ENCODE peak calls at places on chromosomes 2 and 18, in four cellular contexts. Q, U, L and P are unnamed samples.

GRCh38 chr2:215218587-215219577 is 80.5 kb upstream of the ABCA12 start:
- DNase-seq in L (no peak), U (peak; percentile 13), Q (no peak), P (no peak)

GRCh38 chr2:201151127-201152074 is 31.5 kb upstream of the CASP10 start:
- DNase-seq in U (peak; percentile 94), Q (peak; percentile 89), L (peak; percentile 63), P (peak; percentile 90)

GRCh38 chr2:95059656-95060370 is 34.3 kb downstream of the MAL start:
- DNase-seq in Q (no peak), U (no peak), L (no peak), P (no peak)

GRCh38 chr18:49811151-49811938 is 2.0 kb downstream of the ACAA2 start:
- DNase-seq in U (no peak), Q (no peak), L (no peak), P (no peak)

GRCh38 chr2:74587664-74588277 is 33.3 kb downstream of the DOK1 start:
- DNase-seq in U (peak; percentile 75), L (peak; percentile 60), Q (peak; percentile 65), P (no peak)

GRCh38 chr2:9071032-9071431 is 67.5 kb upstream of the MBOAT2 start:
- DNase-seq in Q (peak; percentile 75), U (peak; percentile 83), L (no peak), P (peak; percentile 21)

GRCh38 chr2:146189541-146189940 is 1655.3 kb upstream of the ACVR2A start:
- DNase-seq in L (no peak), Q (no peak), U (no peak), P (no peak)

GRCh38 chr2:217890445-217890844 is 112.3 kb downstream of the TNS1 start:
- DNase-seq in Q (peak; percentile 98), U (peak; percentile 94), L (peak; percentile 85), P (no peak)

GRCh38 chr2:70115646-70116442 is 28.6 kb downstream of the PCBP1 start:
- DNase-seq in Q (no peak), L (no peak), U (no peak), P (no peak)

GRCh38 chr2:186543561-186544131 is 46.2 kb upstream of the ITGAV start:
- DNase-seq in U (peak; percentile 95), Q (no peak), L (peak; percentile 55), P (peak; percentile 75)

GRCh38 chr2:136057023-136057801 is 60.7 kb downstream of the CXCR4 start:
- DNase-seq in Q (no peak), L (no peak), U (no peak), P (no peak)

GRCh38 chr18:34890486-34891085 is 150.6 kb upstream of the MAPRE2 start:
- DNase-seq in U (no peak), L (no peak), Q (no peak), P (no peak)

GRCh38 chr2:186426153-186427016 is 59.7 kb upstream of the ZC3H15 start:
- DNase-seq in U (no peak), Q (no peak), L (no peak), P (no peak)

GRCh38 chr2:111665011-111665410 is 219.0 kb downstream of the ANAPC1 start:
- DNase-seq in U (no peak), L (no peak), Q (no peak), P (no peak)
- H3K4me3 ChIP-seq in U (no peak overlapping the region), L (no peak overlapping the region), Q (no peak overlapping the region), P (no peak overlapping the region)

DNA sequence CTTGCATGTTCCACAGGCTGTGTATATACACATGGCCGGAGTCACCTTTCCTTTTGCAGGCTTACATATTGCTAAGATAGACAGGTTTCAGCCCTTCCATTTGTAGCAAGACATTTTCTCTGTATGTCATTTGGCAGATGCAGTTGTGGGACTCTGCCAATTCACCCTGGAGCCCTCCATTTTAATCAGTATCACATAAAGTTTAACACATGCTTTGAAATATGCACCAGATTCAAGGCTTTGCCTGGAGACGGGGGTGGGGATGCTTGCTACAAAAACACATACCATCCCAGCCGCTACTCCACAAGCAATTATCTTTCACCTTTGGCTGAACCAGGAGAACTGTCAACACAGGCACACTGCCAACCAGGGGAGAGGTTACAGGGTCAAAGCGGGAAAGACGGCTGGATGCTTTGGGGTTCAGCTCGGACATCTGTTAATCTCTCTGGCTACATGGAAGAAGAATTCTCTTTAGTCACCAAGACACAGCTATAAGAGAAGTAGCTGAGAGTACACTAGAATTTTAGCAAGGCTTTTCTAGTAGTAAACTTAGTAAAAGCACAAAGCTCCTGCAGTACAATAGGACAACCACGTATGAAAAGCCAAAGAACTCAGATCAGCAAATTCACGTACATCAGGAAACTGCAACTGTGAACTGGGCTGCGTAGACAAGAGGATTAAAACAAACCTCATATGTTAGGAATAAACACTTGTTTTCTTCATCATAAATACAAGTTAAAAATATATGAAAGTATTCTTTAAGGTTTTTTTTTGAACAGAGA is 130.9 kb downstream of the EXOC6B start:
- DNase-seq in L (peak; percentile 6), Q (peak; percentile 50), U (peak; percentile 59), P (peak; percentile 75)
- H3K4me3 ChIP-seq in L (no peak overlapping the region), Q (no peak overlapping the region), U (no peak overlapping the region), P (no peak overlapping the region)

DNA sequence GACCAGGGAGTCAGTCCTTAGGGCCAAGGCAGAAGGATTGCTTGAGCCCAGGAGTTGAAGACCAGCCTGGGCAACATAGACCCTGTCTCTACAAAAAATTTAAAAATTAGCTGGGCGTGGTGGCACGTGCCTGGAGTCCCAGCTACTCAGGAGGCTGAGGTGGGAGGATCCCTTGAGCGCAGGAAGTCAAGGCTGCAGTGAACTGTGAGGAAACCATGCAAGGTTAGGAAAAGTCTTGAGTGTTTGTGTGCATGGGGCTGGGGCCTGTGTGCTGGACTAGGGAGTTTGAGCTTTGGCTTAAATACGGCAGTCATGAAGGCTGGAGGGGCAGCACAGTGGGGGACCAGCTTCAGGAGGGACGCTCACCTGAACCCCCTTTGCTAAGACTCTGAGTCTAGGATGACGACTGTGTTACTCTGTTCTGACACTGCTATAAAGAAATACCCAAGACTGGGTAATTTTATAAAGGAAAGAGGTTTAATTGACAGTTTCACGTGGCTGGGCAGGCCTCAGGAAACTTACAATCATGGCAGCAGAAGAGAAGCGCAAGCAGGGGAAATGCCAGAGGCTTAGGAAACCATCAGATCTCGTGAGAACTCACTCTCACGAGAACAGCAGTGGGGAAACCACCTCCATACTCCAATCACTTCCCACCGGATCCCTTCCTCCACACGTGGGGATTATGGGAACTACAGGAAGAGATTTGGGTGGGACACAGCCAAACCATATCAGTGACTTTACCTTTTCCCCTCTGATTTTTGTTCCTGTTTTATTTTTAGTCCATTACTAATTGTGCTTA is 39.4 kb downstream of the GORASP2 start:
- DNase-seq in L (no peak), Q (no peak), U (no peak), P (no peak)
- H3K4me3 ChIP-seq in L (no peak overlapping the region), Q (no peak overlapping the region), U (no peak overlapping the region), P (no peak overlapping the region)

GRCh38 chr2:235027558-235028214 is 75.9 kb downstream of the SH3BP4 start:
- DNase-seq in Q (peak; percentile 73), U (peak; percentile 83), L (no peak), P (no peak)
- H3K4me3 ChIP-seq in Q (no peak overlapping the region), U (peak overlapping the region; percentile 44), L (no peak overlapping the region), P (no peak overlapping the region)

DNA sequence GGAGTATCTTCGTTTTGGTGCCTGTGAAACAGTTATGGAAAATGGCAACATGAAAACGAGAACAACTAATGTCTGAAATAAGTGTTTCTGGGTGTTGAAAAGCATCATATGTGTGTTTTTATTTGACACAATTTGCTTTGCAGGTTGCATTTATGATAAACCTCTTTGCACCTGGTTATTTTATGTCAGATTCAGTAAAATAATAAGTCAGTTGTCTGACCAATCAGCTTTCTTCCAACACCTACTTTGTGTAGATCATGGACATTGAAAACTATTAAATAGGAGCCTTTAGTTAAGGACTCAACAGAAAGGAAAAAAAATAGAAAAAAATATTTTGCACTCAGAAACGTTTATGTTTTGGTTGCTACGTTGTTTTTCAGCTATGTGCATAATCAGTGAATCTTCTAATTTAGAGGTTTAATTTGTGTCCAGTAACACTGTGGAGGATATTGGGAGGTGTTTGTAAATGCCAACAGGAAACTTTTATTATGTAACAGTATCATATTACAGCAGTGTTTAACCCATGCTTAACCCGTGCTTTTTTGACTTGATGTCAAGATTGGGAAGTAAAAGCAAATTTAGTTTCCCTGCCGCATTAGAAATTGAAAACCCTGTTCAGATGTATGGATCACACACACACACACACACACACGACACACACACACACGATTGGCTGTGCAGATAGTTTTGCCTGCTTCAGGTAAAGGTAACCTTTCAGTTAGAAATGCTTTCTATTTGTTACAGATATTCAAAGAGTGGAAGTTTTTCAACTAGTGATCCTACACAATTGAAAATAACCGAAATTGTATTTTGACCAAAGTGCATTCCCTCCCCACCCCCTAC is 2.6 kb downstream of the PKP4 start:
- DNase-seq in L (no peak), U (no peak), Q (no peak), P (no peak)
- H3K4me3 ChIP-seq in L (peak overlapping the region; percentile 79), U (peak overlapping the region; percentile 81), Q (no peak overlapping the region), P (peak overlapping the region; percentile 97)

DNA sequence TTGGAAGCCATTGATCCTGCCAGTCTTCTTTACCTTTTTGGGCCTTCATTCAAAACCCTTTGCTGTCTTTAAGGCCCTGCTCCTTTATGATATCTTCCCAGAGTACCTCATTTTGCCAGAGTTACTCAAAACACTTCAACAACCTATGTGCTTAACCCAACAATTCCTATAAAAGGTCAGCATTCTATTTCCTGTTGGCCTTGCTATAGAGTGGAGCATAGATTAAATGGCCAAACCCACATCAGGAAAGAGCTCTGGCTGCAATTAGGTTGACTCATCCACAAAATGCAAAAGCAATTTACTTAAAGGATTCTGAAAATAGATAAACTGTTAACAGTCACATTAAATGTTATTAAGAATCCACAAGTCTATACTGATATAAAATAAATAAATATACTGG is 21.2 kb downstream of the MRPL33 start:
- DNase-seq in Q (no peak), U (peak; percentile 63), L (no peak), P (no peak)
- H3K4me3 ChIP-seq in Q (no peak overlapping the region), U (no peak overlapping the region), L (no peak overlapping the region), P (no peak overlapping the region)

DNA sequence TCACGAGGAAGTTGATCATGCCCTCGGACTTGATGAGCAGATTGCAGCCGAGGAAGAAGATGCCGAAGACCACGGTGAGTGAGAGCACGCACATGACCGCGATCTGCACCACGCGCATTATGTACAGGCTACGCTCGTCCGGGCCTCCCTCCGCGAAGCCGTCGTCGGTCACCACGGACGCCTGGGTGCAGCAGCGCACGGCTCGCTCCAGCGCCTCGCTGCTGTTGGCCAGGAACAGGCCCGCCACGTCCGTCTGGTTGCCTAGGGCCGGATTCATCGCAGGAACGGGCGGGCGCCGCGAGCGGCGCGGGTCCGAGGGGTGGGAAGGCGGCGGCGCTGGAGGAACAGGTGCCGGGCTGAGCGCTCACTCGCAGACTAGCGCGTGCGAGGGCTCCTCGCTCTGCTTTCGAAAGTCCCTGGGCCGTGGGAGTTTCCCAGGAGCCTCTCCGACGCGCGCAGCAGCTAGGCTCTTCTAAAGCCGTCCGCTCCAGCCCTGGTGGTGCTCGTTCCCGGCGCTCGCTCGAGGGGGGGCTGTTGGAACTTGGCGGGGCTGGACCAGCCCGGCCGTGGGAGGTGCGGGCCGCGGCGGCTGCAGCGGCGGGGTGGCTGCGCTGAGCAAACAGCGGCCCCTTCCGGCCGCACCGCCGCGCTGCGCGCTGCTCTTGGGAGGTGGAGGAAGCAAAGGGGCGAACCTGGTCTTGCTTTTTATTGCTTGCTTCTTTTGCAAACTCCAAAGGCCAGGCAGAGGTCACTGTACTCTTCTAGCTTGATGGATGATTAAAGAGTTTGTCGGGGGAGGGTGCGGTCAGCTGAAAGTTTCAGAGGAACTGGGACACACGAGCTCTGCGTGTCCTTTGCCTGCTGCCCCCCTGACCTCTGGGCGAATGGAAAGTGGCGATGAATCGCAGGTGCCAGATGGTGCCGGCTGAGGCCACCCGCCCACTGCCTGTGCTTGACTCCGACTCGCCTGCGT is at the start of gene RPRM:
- DNase-seq in L (peak; percentile 28), U (peak; percentile 57), Q (peak; percentile 24), P (no peak)
- H3K4me3 ChIP-seq in L (peak within 1 kb of the TSS; percentile 42), U (peak within 1 kb of the TSS; percentile 31), Q (peak within 1 kb of the TSS; percentile 46), P (peak within 1 kb of the TSS; percentile 37)

GRCh38 chr2:11563784-11564666 is 30.2 kb downstream of the GREB1 start:
- DNase-seq in U (no peak), Q (no peak), L (no peak), P (no peak)
- H3K4me3 ChIP-seq in U (no peak overlapping the region), Q (no peak overlapping the region), L (no peak overlapping the region), P (no peak overlapping the region)